ENCODE peak calls at places on chromosomes 13 and 19, in nine cellular contexts. H is AG04450, W is thoracic aorta, U is gastrocnemius medialis, Q is omental fat pad, N is tibial nerve, B is HFFc6, J is PC-9, X is progenitor cell of endocrine pancreas. Z is an unnamed sample.

GRCh38 chr19:10100163-10100785 is 2.2 kb downstream of the ANGPTL6 start:
- DNase-seq in B (no peak), J (no peak), U (no peak), Q (no peak), W (no peak), N (no peak), H (no peak), X (no peak), Z (no peak)

GRCh38 chr13:51453308-51453958 is 597 bp upstream of the INTS6 start:
- DNase-seq in X (peak), H (no peak), U (no peak), Q (peak), J (no peak), N (peak), B (no peak), W (peak), Z (peak)

GRCh38 chr13:76813874-76814273 is 72.3 kb downstream of the KCTD12 start:
- DNase-seq in N (no peak), H (no peak), Q (no peak), U (no peak), W (no peak), B (no peak), X (no peak), J (no peak), Z (no peak)

GRCh38 chr19:36528921-36529518 is 949 bp upstream of the ZNF260 start:
- DNase-seq in H (no peak), Q (no peak), J (no peak), X (no peak), N (no peak), W (no peak), B (no peak), U (no peak), Z (no peak)

GRCh38 chr13:20461481-20461859 is 64.2 kb downstream of the CRYL1 start:
- DNase-seq in U (no peak), W (no peak), X (no peak), Q (no peak), N (no peak), H (no peak), J (no peak), B (peak), Z (no peak)

GRCh38 chr13:42320375-42320787 is 48.4 kb downstream of the AKAP11 start:
- DNase-seq in U (no peak), X (no peak), J (no peak), W (no peak), H (no peak), B (no peak), Q (no peak), N (no peak), Z (no peak)

GRCh38 chr19:47713046-47714021 is at the start of gene EHD2:
- DNase-seq in J (no peak), X (no peak), N (peak), B (peak), U (peak), H (peak), W (no peak), Q (peak), Z (peak)

GRCh38 chr19:10603084-10603872 is 16.2 kb upstream of the AP1M2 start:
- DNase-seq in W (no peak), Q (no peak), X (no peak), N (no peak), J (peak), B (no peak), U (no peak), H (no peak), Z (peak)

GRCh38 chr19:39698535-39698934 is 5.7 kb upstream of the LGALS14 start:
- DNase-seq in X (no peak), B (no peak), H (no peak), W (no peak), Q (no peak), J (no peak), N (no peak), U (no peak), Z (no peak)

GRCh38 chr13:33352023-33352422 is 66.5 kb upstream of the STARD13 start:
- DNase-seq in H (no peak), B (no peak), U (no peak), X (no peak), N (no peak), W (no peak), J (no peak), Q (no peak), Z (no peak)

GRCh38 chr13:85204668-85205344 is 594.4 kb downstream of the SLITRK6 start:
- DNase-seq in H (no peak), X (no peak), J (no peak), W (no peak), B (no peak), U (no peak), Q (no peak), N (no peak), Z (no peak)

GRCh38 chr13:41652735-41653361 is 195.5 kb downstream of the RGCC start:
- DNase-seq in X (no peak), J (peak), H (peak), Q (no peak), W (no peak), U (no peak), N (no peak), B (peak), Z (no peak)

GRCh38 chr19:11361037-11361770 is 6.0 kb downstream of the PLPPR2 start:
- DNase-seq in U (no peak), N (no peak), B (no peak), Q (no peak), W (no peak), H (no peak), J (no peak), X (peak), Z (no peak)

GRCh38 chr19:9128171-9128570 is 1.4 kb upstream of the OR7G3 start:
- DNase-seq in H (no peak), U (no peak), B (no peak), Q (no peak), X (no peak), J (peak), W (no peak), N (no peak), Z (no peak)

GRCh38 chr19:28318469-28319179 is 894.3 kb downstream of the UQCRFS1 start:
- DNase-seq in N (no peak), X (no peak), Q (no peak), W (no peak), J (no peak), H (no peak), U (no peak), B (no peak), Z (no peak)

GRCh38 chr13:21752501-21752900 is 81.6 kb downstream of the FGF9 start:
- DNase-seq in Q (no peak), U (no peak), W (no peak), X (no peak), J (no peak), N (no peak), B (no peak), H (no peak), Z (no peak)

GRCh38 chr13:24053505-24054251 is 106.8 kb upstream of the SPATA13 start:
- DNase-seq in H (no peak), X (peak), Q (no peak), B (peak), U (no peak), J (peak), W (no peak), N (no peak), Z (no peak)

GRCh38 chr13:113216165-113217056 is 7.0 kb downstream of the CUL4A start:
- DNase-seq in Q (no peak), B (peak), J (peak), U (peak), H (no peak), N (no peak), X (no peak), W (no peak), Z (peak)

GRCh38 chr13:113802761-113803160 is 43.7 kb downstream of the TMEM255B start:
- DNase-seq in U (no peak), J (no peak), X (no peak), N (no peak), H (no peak), B (no peak), Q (no peak), W (no peak), Z (no peak)

GRCh38 chr13:20045946-20046548 is 87.5 kb downstream of the ZMYM2 start:
- DNase-seq in J (no peak), Q (no peak), H (no peak), B (no peak), N (no peak), W (no peak), U (no peak), X (no peak), Z (no peak)

GRCh38 chr13:33181264-33181663 is 104.3 kb downstream of the STARD13 start:
- DNase-seq in N (no peak), U (no peak), H (no peak), X (no peak), J (no peak), W (no peak), B (no peak), Q (no peak), Z (no peak)

GRCh38 chr13:35157143-35157755 is 215.2 kb downstream of the NBEA start:
- DNase-seq in U (no peak), B (peak), H (peak), J (no peak), N (no peak), W (no peak), Q (no peak), X (peak), Z (no peak)

GRCh38 chr13:74593688-74594087 is 459.5 kb upstream of the KLF12 start:
- DNase-seq in U (no peak), W (no peak), J (no peak), H (no peak), B (no peak), X (no peak), Q (no peak), N (no peak), Z (no peak)

GRCh38 chr13:28185256-28185655 is 46.9 kb downstream of the PAN3 start:
- DNase-seq in U (no peak), J (no peak), X (no peak), N (no peak), W (no peak), H (no peak), Q (no peak), B (no peak), Z (no peak)

GRCh38 chr13:33728271-33729037 is 89.5 kb upstream of the RFC3 start:
- DNase-seq in Q (no peak), B (no peak), N (peak), H (no peak), W (no peak), J (no peak), U (no peak), X (no peak), Z (peak)

GRCh38 chr13:74280093-74280794 is 146.0 kb upstream of the KLF12 start:
- DNase-seq in N (no peak), B (no peak), H (no peak), W (no peak), U (no peak), Q (no peak), X (no peak), J (no peak), Z (no peak)

GRCh38 chr19:9709305-9709704 is 34.4 kb upstream of the ZNF562 start:
- DNase-seq in Q (no peak), J (no peak), U (no peak), B (no peak), W (no peak), H (no peak), X (no peak), N (no peak), Z (no peak)

GRCh38 chr19:28610731-28611130 is 602.2 kb downstream of the UQCRFS1 start:
- DNase-seq in H (no peak), N (no peak), U (no peak), X (no peak), Q (no peak), W (no peak), B (no peak), J (no peak), Z (no peak)

GRCh38 chr13:24033527-24034302 is 126.8 kb upstream of the SPATA13 start:
- DNase-seq in H (peak), J (no peak), B (peak), W (no peak), X (no peak), Q (no peak), U (no peak), N (no peak), Z (no peak)

GRCh38 chr13:32624441-32624840 is 38.2 kb downstream of the PDS5B start:
- DNase-seq in Q (no peak), N (no peak), X (no peak), W (no peak), B (peak), H (no peak), U (no peak), J (no peak), Z (no peak)

GRCh38 chr19:10270180-10270615 is 722 bp upstream of the ICAM1 start:
- DNase-seq in N (peak), J (no peak), U (peak), B (no peak), W (no peak), X (no peak), Q (peak), H (no peak), Z (peak)

GRCh38 chr13:112759834-112760233 is 70.0 kb downstream of the ATP11A start:
- DNase-seq in Q (no peak), B (no peak), U (no peak), X (no peak), H (no peak), J (no peak), N (no peak), W (no peak), Z (no peak)

GRCh38 chr13:75038315-75038881 is 443.6 kb downstream of the TBC1D4 start:
- DNase-seq in B (no peak), Q (no peak), X (no peak), W (no peak), N (no peak), H (no peak), J (no peak), U (no peak), Z (no peak)

GRCh38 chr13:44267203-44267602 is 106.4 kb upstream of the SERP2 start:
- DNase-seq in N (no peak), X (no peak), U (no peak), W (no peak), J (no peak), B (no peak), H (no peak), Q (no peak), Z (no peak)

GRCh38 chr19:33685541-33685940 is 63.8 kb downstream of the CHST8 start:
- DNase-seq in H (no peak), N (no peak), X (no peak), B (no peak), W (no peak), J (no peak), Q (peak), U (no peak), Z (no peak)

GRCh38 chr13:100536643-100537180 is 51.9 kb downstream of the GGACT start:
- DNase-seq in X (no peak), N (no peak), U (no peak), Q (no peak), J (no peak), W (no peak), B (no peak), H (no peak), Z (no peak)

GRCh38 chr19:35518313-35518712 is 4.9 kb upstream of the DMKN start:
- DNase-seq in Q (no peak), X (no peak), N (no peak), B (peak), W (no peak), H (peak), J (peak), U (no peak), Z (no peak)

DNA sequence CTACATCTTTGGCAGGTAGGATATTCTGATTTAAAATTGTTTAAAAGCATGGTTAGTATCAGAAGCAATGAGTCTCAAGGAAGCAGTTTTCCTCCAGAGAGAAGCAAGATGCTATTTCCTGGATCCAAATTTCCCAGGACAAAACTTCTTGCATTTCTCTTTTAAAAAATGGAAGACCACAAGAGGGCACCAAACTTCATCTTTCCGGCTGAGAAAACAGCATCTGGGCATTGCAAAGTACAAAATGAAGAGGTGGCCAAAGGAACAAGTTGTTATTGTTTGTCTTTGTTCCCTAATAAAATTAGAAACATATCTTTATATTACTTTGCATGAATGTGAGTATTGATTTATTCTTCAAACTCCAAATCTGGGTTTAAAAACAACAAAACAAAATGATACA is 60.0 kb upstream of the LRCH1 start:
- DNase-seq in B (peak), Q (no peak), J (no peak), W (no peak), N (no peak), U (no peak), H (no peak), X (no peak), Z (no peak)
- TF ChIP-seq CTCF in B (peak), Q (no peak), J (peak), W (peak), N (peak), U (peak), H (peak), X (peak), Z (peak)

GRCh38 chr19:18589380-18590272 is 1.0 kb downstream of the REX1BD start:
- DNase-seq in U (peak), Q (no peak), H (no peak), X (peak), W (no peak), N (no peak), J (peak), B (peak), Z (peak)
- TF ChIP-seq CTCF in U (peak), Q (no peak), H (peak), X (no peak), W (peak), N (peak), J (no peak), B (no peak), Z (peak)

GRCh38 chr19:18399008-18399407 is 1.6 kb upstream of the LRRC25 start:
- DNase-seq in N (no peak), J (peak), W (no peak), X (no peak), H (no peak), U (no peak), B (peak), Q (no peak), Z (no peak)

GRCh38 chr19:18396471-18397241 is 766 bp downstream of the LRRC25 start:
- DNase-seq in U (peak), H (no peak), B (no peak), W (no peak), X (no peak), N (no peak), Q (no peak), J (no peak), Z (no peak)

GRCh38 chr19:18406749-18407148 is 9.3 kb upstream of the LRRC25 start:
- DNase-seq in H (no peak), W (no peak), N (no peak), Q (no peak), X (no peak), U (no peak), J (no peak), B (no peak), Z (no peak)

GRCh38 chr19:18397242-18398202 is at the start of gene LRRC25:
- DNase-seq in J (no peak), X (no peak), Q (no peak), H (no peak), B (no peak), N (no peak), U (peak), W (no peak), Z (peak)

GRCh38 chr19:18401580-18402112 is 4.2 kb upstream of the LRRC25 start:
- DNase-seq in H (no peak), B (peak), U (peak), J (peak), Q (no peak), W (no peak), N (no peak), X (no peak), Z (peak)
- TF ChIP-seq CTCF in H (peak), B (peak), U (no peak), J (peak), Q (no peak), W (no peak), N (peak), X (peak), Z (peak)

DNA sequence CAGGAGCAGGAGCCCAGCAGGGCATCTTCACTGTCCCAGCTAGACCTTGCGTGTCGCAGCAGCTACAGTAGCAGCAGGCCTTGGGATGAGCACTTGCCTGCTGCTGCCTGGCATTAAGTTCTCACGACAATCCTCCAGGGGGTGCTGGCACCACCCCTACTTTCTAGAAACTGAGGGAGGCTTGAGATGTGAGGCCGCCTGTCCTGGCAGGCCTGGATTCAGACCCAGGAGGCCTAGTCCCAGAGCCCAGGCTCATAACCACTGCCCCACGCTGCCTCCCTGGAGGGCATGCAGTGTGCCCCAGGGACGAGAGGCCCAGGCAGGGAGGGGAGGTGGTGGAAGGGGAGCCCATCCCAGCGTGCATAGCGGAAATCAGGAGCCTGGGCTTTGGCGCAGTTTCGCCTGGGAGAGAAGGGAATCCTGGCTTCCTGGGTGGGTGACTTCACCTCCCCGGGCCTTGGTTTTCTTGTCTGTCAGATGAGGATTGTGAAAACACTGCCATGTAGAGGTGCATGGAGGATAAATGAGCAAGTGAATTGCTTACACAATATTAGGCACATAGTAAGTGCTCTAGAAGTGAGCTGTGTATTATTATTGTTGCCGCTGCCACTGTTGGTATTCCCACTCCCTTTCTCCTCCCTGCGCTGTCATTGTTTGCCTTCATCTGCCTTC is 26.1 kb downstream of the PPP5C start:
- DNase-seq in H (no peak), X (no peak), J (no peak), Q (no peak), B (no peak), U (no peak), N (no peak), W (no peak), Z (no peak)
- TF ChIP-seq CTCF in H (peak), X (peak), J (peak), Q (no peak), B (peak), U (no peak), N (no peak), W (peak), Z (peak)

GRCh38 chr19:51098366-51099069 is 9.7 kb downstream of the CTU1 start:
- DNase-seq in H (no peak), Q (no peak), U (no peak), B (no peak), N (no peak), J (no peak), X (no peak), W (no peak), Z (peak)
- TF ChIP-seq CTCF in H (no peak), Q (no peak), U (no peak), B (no peak), N (no peak), J (no peak), X (no peak), W (no peak), Z (peak)

GRCh38 chr19:49214701-49215100 is 57.1 kb downstream of the TRPM4 start:
- DNase-seq in B (no peak), X (no peak), Q (no peak), U (no peak), W (no peak), J (no peak), N (no peak), H (no peak), Z (no peak)

GRCh38 chr19:49210901-49211451 is 53.4 kb downstream of the TRPM4 start:
- DNase-seq in Q (no peak), J (no peak), U (no peak), W (no peak), N (no peak), X (no peak), H (no peak), B (no peak), Z (no peak)

GRCh38 chr19:49212302-49212701 is 54.7 kb downstream of the TRPM4 start:
- DNase-seq in X (no peak), Q (no peak), B (no peak), H (no peak), N (no peak), W (no peak), U (no peak), J (peak), Z (no peak)

GRCh38 chr19:49216076-49216475 is 58.5 kb downstream of the TRPM4 start:
- DNase-seq in J (peak), Q (no peak), H (no peak), B (no peak), N (no peak), X (no peak), U (no peak), W (no peak), Z (no peak)

GRCh38 chr19:49213791-49214190 is 56.2 kb downstream of the TRPM4 start:
- DNase-seq in U (no peak), H (no peak), N (no peak), J (no peak), B (no peak), X (no peak), W (no peak), Q (no peak), Z (no peak)
- TF ChIP-seq CTCF in U (no peak), H (no peak), N (no peak), J (peak), B (peak), X (no peak), W (no peak), Q (no peak), Z (no peak)

Z was measured in left ventricle myocardium inferior.